ENCODE peak calls at places on chromosomes 12 and 14, in seven cellular contexts. B is tibial artery; A is suprapubic skin; E is right lobe of liver; T is CD8-positive, alpha-beta T cell; C is hepatocyte; X is fibroblast of lung. L is an unnamed sample.
A peak's percentile ranks its signal among the peaks of the same experiment; 100 is the strongest.

GRCh38 chr14:99821519-99822165 is 28.4 kb downstream of the EML1 start:
- DNase-seq in T (no peak), C (peak; percentile 52), B (no peak), A (no peak), X (peak; percentile 96), E (no peak), L (no peak)

GRCh38 chr12:109586385-109587296 is 13.0 kb downstream of the MVK start:
- DNase-seq in E (no peak), X (no peak), A (no peak), T (no peak), B (no peak), C (no peak), L (no peak)

GRCh38 chr12:96846313-96846712 is 60.7 kb upstream of the NEDD1 start:
- DNase-seq in E (no peak), T (no peak), B (no peak), C (no peak), X (peak; percentile 14), A (no peak), L (no peak)

GRCh38 chr12:124391340-124392261 is 96.7 kb downstream of the RFLNA start:
- DNase-seq in C (no peak), T (peak; percentile 53), X (peak; percentile 73), E (peak; percentile 72), B (peak; percentile 81), A (no peak), L (peak; percentile 66)

GRCh38 chr12:47910486-47910885 is 5.7 kb upstream of the VDR start:
- DNase-seq in X (peak; percentile 9), C (no peak), T (no peak), E (no peak), B (no peak), A (no peak), L (peak; percentile 17)

GRCh38 chr12:50961708-50962107 is 9.4 kb downstream of the HIGD1C start:
- DNase-seq in A (no peak), X (peak; percentile 42), B (no peak), T (no peak), E (no peak), C (no peak), L (no peak)

GRCh38 chr12:31518680-31519227 is 72.2 kb downstream of the DENND5B start:
- DNase-seq in C (peak; percentile 58), B (no peak), X (peak; percentile 100), E (no peak), T (no peak), A (no peak), L (no peak)

GRCh38 chr12:131851741-131852550 is 23.8 kb downstream of the MMP17 start:
- DNase-seq in E (no peak), C (no peak), A (peak; percentile 69), B (no peak), X (no peak), T (no peak), L (no peak)

GRCh38 chr14:37580146-37580545 is 14.9 kb downstream of the FOXA1 start:
- DNase-seq in C (no peak), T (no peak), A (no peak), X (no peak), B (no peak), E (no peak), L (no peak)

GRCh38 chr14:89912667-89913211 is 41.8 kb downstream of the EFCAB11 start:
- DNase-seq in B (peak; percentile 52), T (no peak), C (peak; percentile 84), E (no peak), A (peak; percentile 72), X (peak; percentile 98), L (no peak)

GRCh38 chr14:22549981-22550670 is 38.9 kb downstream of the DAD1 start:
- DNase-seq in X (peak; percentile 81), B (no peak), T (peak; percentile 83), E (no peak), C (no peak), A (no peak), L (no peak)

GRCh38 chr14:77302926-77303325 is 17.8 kb downstream of the POMT2 start:
- DNase-seq in B (no peak), X (peak; percentile 82), T (no peak), A (no peak), C (peak; percentile 76), E (no peak), L (no peak)

GRCh38 chr12:99916555-99916954 is 68.2 kb downstream of the ANKS1B start:
- DNase-seq in B (no peak), X (peak; percentile 4), A (no peak), E (no peak), T (no peak), C (no peak), L (no peak)

GRCh38 chr14:28571636-28572035 is 195.0 kb upstream of the FOXG1 start:
- DNase-seq in E (no peak), A (no peak), X (peak; percentile 59), B (no peak), C (no peak), T (no peak), L (no peak)

GRCh38 chr14:74953686-74954085 is 1.7 kb downstream of the PGF start:
- DNase-seq in T (no peak), E (no peak), A (no peak), X (no peak), B (no peak), C (no peak), L (no peak)

GRCh38 chr14:61585598-61586538 is 109.4 kb upstream of the HIF1A start:
- DNase-seq in C (peak; percentile 72), A (no peak), T (no peak), X (peak; percentile 84), E (peak; percentile 60), B (peak; percentile 76), L (peak; percentile 76)

GRCh38 chr12:125373375-125373774 is 308.1 kb downstream of the AACS start:
- DNase-seq in A (no peak), E (no peak), C (no peak), T (no peak), X (no peak), B (no peak), L (no peak)

GRCh38 chr12:29783773-29784666 is at the start of gene TMTC1:
- DNase-seq in C (peak; percentile 81), A (peak; percentile 81), E (peak; percentile 87), X (peak; percentile 70), B (peak; percentile 67), T (no peak), L (peak; percentile 48)

GRCh38 chr14:94936411-94936892 is 166.5 kb upstream of the GSC start:
- DNase-seq in T (no peak), C (peak; percentile 77), X (peak; percentile 27), B (peak; percentile 72), A (peak; percentile 86), E (no peak), L (peak; percentile 58)

GRCh38 chr12:14207946-14208612 is 157.4 kb upstream of the ATF7IP start:
- DNase-seq in B (no peak), C (peak; percentile 74), A (no peak), E (no peak), T (no peak), X (no peak), L (peak; percentile 81)

GRCh38 chr12:113089839-113090238 is 33.3 kb downstream of the DTX1 start:
- DNase-seq in C (no peak), T (no peak), B (no peak), X (no peak), A (no peak), E (no peak), L (no peak)
- H3K4me1 ChIP-seq in C (no peaks in the 10 kb centered on the region), T (peaks cover 76% of the 10 kb centered on the region), B (peaks cover 7% of the 10 kb centered on the region), X (no peaks in the 10 kb centered on the region), A (peaks cover 17% of the 10 kb centered on the region), E (peaks cover 9% of the 10 kb centered on the region), L (peaks cover 6% of the 10 kb centered on the region)

DNA sequence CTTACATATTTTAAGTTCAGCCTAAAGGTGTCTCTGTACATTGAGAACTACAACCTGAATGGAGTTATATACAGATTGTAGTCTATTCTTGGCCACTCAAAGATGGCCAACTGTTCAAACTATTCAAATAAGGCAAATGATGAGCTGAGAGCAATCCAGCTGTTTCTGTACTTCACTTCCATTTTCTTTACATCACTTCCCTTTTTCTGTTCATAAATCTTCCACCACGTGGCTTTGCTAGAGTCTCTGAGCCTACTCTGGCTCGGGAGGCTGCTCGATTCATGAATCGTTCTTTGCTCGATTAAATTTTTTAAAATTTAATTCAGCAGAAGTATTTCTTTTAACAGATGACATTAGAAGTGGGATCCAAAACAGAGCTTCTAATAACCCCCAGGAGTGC is 879.7 kb downstream of the GALC start:
- DNase-seq in T (no peak), A (no peak), B (no peak), C (no peak), E (no peak), X (no peak), L (no peak)
- TF ChIP-seq CTCF in T (no peak), A (no peak), B (no peak), C (no peak), E (no peak), X (no peak), L (no peak)

GRCh38 chr12:92603741-92604432 is 98.9 kb upstream of the PLEKHG7 start:
- DNase-seq in X (peak; percentile 32), E (no peak), A (no peak), T (no peak), C (no peak), B (no peak), L (no peak)

GRCh38 chr12:92602930-92603623 is 99.7 kb upstream of the PLEKHG7 start:
- DNase-seq in X (peak; percentile 40), C (peak; percentile 19), T (no peak), A (no peak), E (no peak), B (no peak), L (no peak)

GRCh38 chr12:92605621-92606170 is 97.1 kb upstream of the PLEKHG7 start:
- DNase-seq in T (no peak), C (no peak), E (no peak), A (no peak), X (no peak), B (no peak), L (no peak)

GRCh38 chr12:92606956-92607355 is 95.8 kb upstream of the PLEKHG7 start:
- DNase-seq in A (no peak), E (no peak), C (no peak), T (no peak), B (no peak), X (no peak), L (no peak)

DNA sequence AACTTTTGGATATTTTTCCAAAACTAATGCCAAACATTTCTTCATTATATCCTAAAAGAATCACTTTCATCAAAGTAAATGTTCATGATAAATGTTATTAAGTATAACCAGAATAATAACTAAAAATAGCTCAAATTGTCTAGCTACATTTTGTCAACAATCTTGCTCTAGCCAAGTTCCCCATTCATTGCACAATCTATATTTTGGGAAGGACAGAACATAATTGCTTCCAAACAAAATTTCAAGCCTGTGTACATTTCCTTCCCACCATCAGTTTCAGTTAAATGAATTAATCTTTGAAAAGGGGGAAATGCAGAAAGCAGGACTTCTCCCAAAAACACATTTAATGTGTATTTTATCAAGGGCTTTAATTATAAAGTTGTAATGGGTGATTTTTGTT is 98.0 kb upstream of the PLEKHG7 start:
- DNase-seq in B (no peak), C (no peak), A (no peak), T (no peak), X (no peak), E (no peak), L (no peak)
- H3K4me1 ChIP-seq in B (peaks cover 52% of the 10 kb centered on the region), C (no peaks in the 10 kb centered on the region), A (peaks cover 5% of the 10 kb centered on the region), T (no peaks in the 10 kb centered on the region), X (peaks cover 5% of the 10 kb centered on the region), E (peaks cover 13% of the 10 kb centered on the region), L (no peaks in the 10 kb centered on the region)

DNA sequence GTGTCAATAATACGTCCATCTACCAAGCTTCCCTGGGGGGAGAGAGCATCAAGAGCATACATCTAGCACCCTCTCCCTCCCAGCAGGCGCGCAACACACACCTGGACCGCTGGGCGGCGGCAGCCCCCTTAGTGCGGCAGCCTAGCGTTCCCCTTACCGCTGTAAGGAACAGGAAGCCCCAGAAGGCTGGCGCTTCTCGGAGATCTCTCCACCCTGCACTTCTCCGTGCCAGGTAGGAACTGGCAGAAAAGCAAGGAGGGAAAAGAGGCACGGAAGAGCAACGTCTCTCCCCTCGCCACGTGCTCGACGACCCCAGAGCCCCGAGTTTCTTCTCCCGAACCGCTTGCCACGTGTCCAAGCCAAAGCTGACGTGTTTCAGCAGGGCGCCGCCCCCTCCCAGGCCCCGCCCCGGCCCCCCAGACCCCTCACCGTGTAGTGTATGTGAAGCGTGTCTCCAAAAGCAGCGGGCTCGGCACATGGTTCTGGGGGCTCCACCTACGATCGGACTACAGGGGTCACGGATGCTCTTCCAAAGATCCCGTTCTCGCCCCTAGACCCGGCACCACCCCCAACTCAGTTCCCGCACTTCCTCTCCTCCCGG is 575 bp downstream of the FKBP11 start:
- DNase-seq in A (peak; percentile 68), E (peak; percentile 52), T (peak; percentile 87), C (peak; percentile 81), B (peak; percentile 29), X (peak; percentile 52), L (peak; percentile 61)
- TF ChIP-seq CTCF in A (peak; percentile 57), E (peak; percentile 36), T (peak; percentile 78), C (peak; percentile 58), B (peak; percentile 39), X (peak; percentile 63), L (peak; percentile 38)